ENCODE peak calls at places on chromosomes 13 and 19, in ten cellular contexts. One of them, this sample, is unnamed.

GRCh38 chr13:39313721-39314120 is 275.5 kb downstream of the NHLRC3 start:
- DNase-seq in fibroblast of mammary gland: no peak
- DNase-seq in PC-3: no peak
- DNase-seq in pancreas: no peak
- DNase-seq in right lobe of liver: no peak
- DNase-seq in AG10803: no peak
- DNase-seq in mesothelial cell of epicardium: no peak
- DNase-seq in heart left ventricle: no peak
- DNase-seq in Peyer's patch: no peak
- DNase-seq in MCF 10A: no peak
- DNase-seq in this sample: no peak

GRCh38 chr13:75363371-75363770 is 118.6 kb downstream of the TBC1D4 start:
- DNase-seq in fibroblast of mammary gland: no peak
- DNase-seq in PC-3: no peak
- DNase-seq in pancreas: no peak
- DNase-seq in right lobe of liver: no peak
- DNase-seq in AG10803: no peak
- DNase-seq in mesothelial cell of epicardium: no peak
- DNase-seq in heart left ventricle: no peak
- DNase-seq in Peyer's patch: no peak
- DNase-seq in MCF 10A: no peak
- DNase-seq in this sample: no peak

GRCh38 chr19:56946164-56946563 is 105.6 kb upstream of the PEG3 start:
- DNase-seq in fibroblast of mammary gland: no peak
- DNase-seq in PC-3: no peak
- DNase-seq in pancreas: no peak
- DNase-seq in right lobe of liver: no peak
- DNase-seq in AG10803: no peak
- DNase-seq in mesothelial cell of epicardium: no peak
- DNase-seq in heart left ventricle: no peak
- DNase-seq in Peyer's patch: no peak
- DNase-seq in MCF 10A: no peak
- DNase-seq in this sample: no peak

GRCh38 chr13:102877285-102877684 is 31.5 kb downstream of the ERCC5 start:
- DNase-seq in fibroblast of mammary gland: peak
- DNase-seq in PC-3: no peak
- DNase-seq in pancreas: no peak
- DNase-seq in right lobe of liver: no peak
- DNase-seq in AG10803: peak
- DNase-seq in mesothelial cell of epicardium: no peak
- DNase-seq in heart left ventricle: no peak
- DNase-seq in Peyer's patch: no peak
- DNase-seq in MCF 10A: no peak
- DNase-seq in this sample: no peak

GRCh38 chr19:48740705-48741030 is 258 bp upstream of the RASIP1 start:
- DNase-seq in fibroblast of mammary gland: no peak
- DNase-seq in PC-3: no peak
- DNase-seq in pancreas: no peak
- DNase-seq in right lobe of liver: no peak
- DNase-seq in AG10803: no peak
- DNase-seq in mesothelial cell of epicardium: no peak
- DNase-seq in heart left ventricle: no peak
- DNase-seq in Peyer's patch: no peak
- DNase-seq in MCF 10A: no peak
- DNase-seq in this sample: no peak

GRCh38 chr13:37348916-37349653 is 243.6 kb upstream of the CSNK1A1L start:
- DNase-seq in fibroblast of mammary gland: no peak
- DNase-seq in PC-3: no peak
- DNase-seq in pancreas: no peak
- DNase-seq in right lobe of liver: no peak
- DNase-seq in AG10803: no peak
- DNase-seq in mesothelial cell of epicardium: no peak
- DNase-seq in heart left ventricle: no peak
- DNase-seq in Peyer's patch: no peak
- DNase-seq in MCF 10A: no peak
- DNase-seq in this sample: no peak

GRCh38 chr19:41595258-41595889 is 19.4 kb downstream of the CEACAM21 start:
- DNase-seq in fibroblast of mammary gland: peak
- DNase-seq in PC-3: peak
- DNase-seq in pancreas: peak
- DNase-seq in right lobe of liver: peak
- DNase-seq in AG10803: peak
- DNase-seq in mesothelial cell of epicardium: no peak
- DNase-seq in heart left ventricle: no peak
- DNase-seq in Peyer's patch: peak
- DNase-seq in MCF 10A: peak
- DNase-seq in this sample: no peak

GRCh38 chr19:30106417-30107095 is 164.5 kb downstream of the URI1 start:
- DNase-seq in fibroblast of mammary gland: no peak
- DNase-seq in PC-3: no peak
- DNase-seq in pancreas: no peak
- DNase-seq in right lobe of liver: no peak
- DNase-seq in AG10803: no peak
- DNase-seq in mesothelial cell of epicardium: no peak
- DNase-seq in heart left ventricle: peak
- DNase-seq in Peyer's patch: no peak
- DNase-seq in MCF 10A: no peak
- DNase-seq in this sample: no peak

GRCh38 chr19:45469132-45469834 is 1.5 kb downstream of the FOSB start:
- DNase-seq in fibroblast of mammary gland: peak
- DNase-seq in PC-3: peak
- DNase-seq in pancreas: peak
- DNase-seq in right lobe of liver: peak
- DNase-seq in AG10803: peak
- DNase-seq in mesothelial cell of epicardium: peak
- DNase-seq in heart left ventricle: peak
- DNase-seq in Peyer's patch: peak
- DNase-seq in MCF 10A: peak
- DNase-seq in this sample: peak

GRCh38 chr19:45467456-45468158 is at the start of gene FOSB:
- DNase-seq in fibroblast of mammary gland: peak
- DNase-seq in PC-3: peak
- DNase-seq in pancreas: peak
- DNase-seq in right lobe of liver: peak
- DNase-seq in AG10803: peak
- DNase-seq in mesothelial cell of epicardium: peak
- DNase-seq in heart left ventricle: peak
- DNase-seq in Peyer's patch: peak
- DNase-seq in MCF 10A: peak
- DNase-seq in this sample: peak

GRCh38 chr19:45468803-45469131 is 971 bp downstream of the FOSB start:
- DNase-seq in fibroblast of mammary gland: peak
- DNase-seq in PC-3: no peak
- DNase-seq in pancreas: no peak
- DNase-seq in right lobe of liver: peak
- DNase-seq in AG10803: no peak
- DNase-seq in mesothelial cell of epicardium: no peak
- DNase-seq in heart left ventricle: no peak
- DNase-seq in Peyer's patch: peak
- DNase-seq in MCF 10A: no peak
- DNase-seq in this sample: no peak

GRCh38 chr19:45467115-45467455 is 711 bp upstream of the FOSB start:
- DNase-seq in fibroblast of mammary gland: no peak
- DNase-seq in PC-3: no peak
- DNase-seq in pancreas: no peak
- DNase-seq in right lobe of liver: no peak
- DNase-seq in AG10803: peak
- DNase-seq in mesothelial cell of epicardium: no peak
- DNase-seq in heart left ventricle: no peak
- DNase-seq in Peyer's patch: no peak
- DNase-seq in MCF 10A: peak
- DNase-seq in this sample: no peak

GRCh38 chr19:45468159-45468651 is 409 bp downstream of the FOSB start:
- DNase-seq in fibroblast of mammary gland: no peak
- DNase-seq in PC-3: no peak
- DNase-seq in pancreas: peak
- DNase-seq in right lobe of liver: no peak
- DNase-seq in AG10803: peak
- DNase-seq in mesothelial cell of epicardium: no peak
- DNase-seq in heart left ventricle: no peak
- DNase-seq in Peyer's patch: no peak
- DNase-seq in MCF 10A: peak
- DNase-seq in this sample: no peak
- TF ChIP-seq CTCF in fibroblast of mammary gland: peak
- TF ChIP-seq CTCF in PC-3: no peak
- TF ChIP-seq CTCF in pancreas: no peak
- TF ChIP-seq CTCF in right lobe of liver: no peak
- TF ChIP-seq CTCF in AG10803: peak
- TF ChIP-seq CTCF in mesothelial cell of epicardium: no peak
- TF ChIP-seq CTCF in heart left ventricle: peak
- TF ChIP-seq CTCF in Peyer's patch: peak
- TF ChIP-seq CTCF in MCF 10A: no peak
- TF ChIP-seq CTCF in this sample: no peak

GRCh38 chr13:24232474-24232873 is 72.0 kb downstream of the SPATA13 start:
- DNase-seq in fibroblast of mammary gland: no peak
- DNase-seq in PC-3: no peak
- DNase-seq in pancreas: no peak
- DNase-seq in right lobe of liver: no peak
- DNase-seq in AG10803: no peak
- DNase-seq in mesothelial cell of epicardium: no peak
- DNase-seq in heart left ventricle: no peak
- DNase-seq in Peyer's patch: no peak
- DNase-seq in MCF 10A: no peak
- DNase-seq in this sample: no peak
- TF ChIP-seq CTCF in fibroblast of mammary gland: no peak
- TF ChIP-seq CTCF in PC-3: no peak
- TF ChIP-seq CTCF in pancreas: no peak
- TF ChIP-seq CTCF in right lobe of liver: no peak
- TF ChIP-seq CTCF in AG10803: no peak
- TF ChIP-seq CTCF in mesothelial cell of epicardium: no peak
- TF ChIP-seq CTCF in heart left ventricle: no peak
- TF ChIP-seq CTCF in Peyer's patch: no peak
- TF ChIP-seq CTCF in MCF 10A: no peak
- TF ChIP-seq CTCF in this sample: no peak

GRCh38 chr19:18519962-18520847 is 1.7 kb downstream of the ELL start:
- DNase-seq in fibroblast of mammary gland: peak
- DNase-seq in PC-3: peak
- DNase-seq in pancreas: peak
- DNase-seq in right lobe of liver: peak
- DNase-seq in AG10803: peak
- DNase-seq in mesothelial cell of epicardium: no peak
- DNase-seq in heart left ventricle: no peak
- DNase-seq in Peyer's patch: peak
- DNase-seq in MCF 10A: peak
- DNase-seq in this sample: no peak

GRCh38 chr19:18520848-18521691 is 800 bp downstream of the ELL start:
- DNase-seq in fibroblast of mammary gland: no peak
- DNase-seq in PC-3: no peak
- DNase-seq in pancreas: peak
- DNase-seq in right lobe of liver: peak
- DNase-seq in AG10803: no peak
- DNase-seq in mesothelial cell of epicardium: no peak
- DNase-seq in heart left ventricle: no peak
- DNase-seq in Peyer's patch: peak
- DNase-seq in MCF 10A: peak
- DNase-seq in this sample: no peak

GRCh38 chr19:18523841-18524240 is 2.0 kb upstream of the ELL start:
- DNase-seq in fibroblast of mammary gland: no peak
- DNase-seq in PC-3: no peak
- DNase-seq in pancreas: no peak
- DNase-seq in right lobe of liver: no peak
- DNase-seq in AG10803: no peak
- DNase-seq in mesothelial cell of epicardium: no peak
- DNase-seq in heart left ventricle: no peak
- DNase-seq in Peyer's patch: no peak
- DNase-seq in MCF 10A: no peak
- DNase-seq in this sample: no peak

GRCh38 chr19:18521692-18522123 is at the start of gene ELL:
- DNase-seq in fibroblast of mammary gland: no peak
- DNase-seq in PC-3: no peak
- DNase-seq in pancreas: no peak
- DNase-seq in right lobe of liver: no peak
- DNase-seq in AG10803: no peak
- DNase-seq in mesothelial cell of epicardium: no peak
- DNase-seq in heart left ventricle: no peak
- DNase-seq in Peyer's patch: no peak
- DNase-seq in MCF 10A: no peak
- DNase-seq in this sample: no peak

DNA sequence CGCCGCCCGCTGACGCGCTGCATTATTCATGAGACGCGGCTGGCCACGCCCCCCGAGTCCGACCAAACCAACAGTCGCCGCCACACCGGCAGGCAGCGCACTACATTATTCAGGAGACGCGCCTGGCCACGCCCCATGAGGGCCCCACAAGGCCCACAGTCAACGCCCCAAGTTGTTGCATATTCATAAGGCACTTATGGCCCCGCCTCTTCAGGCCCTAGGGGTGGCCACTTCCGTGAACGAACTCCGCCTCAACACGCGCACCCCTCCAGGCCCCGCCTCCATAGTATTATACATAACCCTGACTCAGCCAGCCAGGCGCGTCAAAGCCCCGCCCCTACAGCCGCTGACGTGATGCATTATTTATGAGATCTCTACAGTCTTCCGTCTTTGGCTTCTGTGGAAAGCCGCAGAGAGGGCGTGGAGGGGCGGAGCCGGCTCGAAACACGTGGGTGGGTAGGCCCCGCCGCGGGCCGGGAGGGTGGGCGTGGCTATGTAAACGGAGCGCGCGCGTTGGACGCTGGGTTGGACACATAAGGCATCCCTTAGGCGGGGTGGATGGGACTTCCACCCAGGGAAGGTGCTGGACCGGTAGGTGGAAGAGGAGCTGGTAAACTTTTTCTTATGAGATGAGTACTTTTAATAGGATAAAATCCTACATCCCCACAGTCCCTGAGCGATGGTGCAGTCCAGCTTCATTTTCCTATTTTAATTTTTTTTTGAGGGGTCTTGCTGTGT is 423 bp upstream of the ELL start:
- DNase-seq in fibroblast of mammary gland: peak
- DNase-seq in PC-3: peak
- DNase-seq in pancreas: peak
- DNase-seq in right lobe of liver: peak
- DNase-seq in AG10803: peak
- DNase-seq in mesothelial cell of epicardium: peak
- DNase-seq in heart left ventricle: peak
- DNase-seq in Peyer's patch: peak
- DNase-seq in MCF 10A: peak
- DNase-seq in this sample: peak
- TF ChIP-seq CTCF in fibroblast of mammary gland: no peak
- TF ChIP-seq CTCF in PC-3: no peak
- TF ChIP-seq CTCF in pancreas: no peak
- TF ChIP-seq CTCF in right lobe of liver: peak
- TF ChIP-seq CTCF in AG10803: peak
- TF ChIP-seq CTCF in mesothelial cell of epicardium: no peak
- TF ChIP-seq CTCF in heart left ventricle: peak
- TF ChIP-seq CTCF in Peyer's patch: peak
- TF ChIP-seq CTCF in MCF 10A: no peak
- TF ChIP-seq CTCF in this sample: no peak

GRCh38 chr13:74132152-74132767 is 1.9 kb downstream of the KLF12 start:
- DNase-seq in fibroblast of mammary gland: no peak
- DNase-seq in PC-3: peak
- DNase-seq in pancreas: no peak
- DNase-seq in right lobe of liver: no peak
- DNase-seq in AG10803: no peak
- DNase-seq in mesothelial cell of epicardium: no peak
- DNase-seq in heart left ventricle: no peak
- DNase-seq in Peyer's patch: peak
- DNase-seq in MCF 10A: peak
- DNase-seq in this sample: no peak

GRCh38 chr13:74133657-74134201 is 475 bp downstream of the KLF12 start:
- DNase-seq in fibroblast of mammary gland: peak
- DNase-seq in PC-3: peak
- DNase-seq in pancreas: peak
- DNase-seq in right lobe of liver: peak
- DNase-seq in AG10803: peak
- DNase-seq in mesothelial cell of epicardium: peak
- DNase-seq in heart left ventricle: peak
- DNase-seq in Peyer's patch: peak
- DNase-seq in MCF 10A: peak
- DNase-seq in this sample: peak

GRCh38 chr13:74134226-74134776 is at the start of gene KLF12:
- DNase-seq in fibroblast of mammary gland: peak
- DNase-seq in PC-3: peak
- DNase-seq in pancreas: peak
- DNase-seq in right lobe of liver: peak
- DNase-seq in AG10803: peak
- DNase-seq in mesothelial cell of epicardium: peak
- DNase-seq in heart left ventricle: peak
- DNase-seq in Peyer's patch: peak
- DNase-seq in MCF 10A: peak
- DNase-seq in this sample: peak

GRCh38 chr13:74131206-74131605 is 3.0 kb downstream of the KLF12 start:
- DNase-seq in fibroblast of mammary gland: no peak
- DNase-seq in PC-3: no peak
- DNase-seq in pancreas: no peak
- DNase-seq in right lobe of liver: no peak
- DNase-seq in AG10803: no peak
- DNase-seq in mesothelial cell of epicardium: no peak
- DNase-seq in heart left ventricle: no peak
- DNase-seq in Peyer's patch: no peak
- DNase-seq in MCF 10A: no peak
- DNase-seq in this sample: no peak

GRCh38 chr13:74132768-74133656 is 1.2 kb downstream of the KLF12 start:
- DNase-seq in fibroblast of mammary gland: no peak
- DNase-seq in PC-3: no peak
- DNase-seq in pancreas: no peak
- DNase-seq in right lobe of liver: peak
- DNase-seq in AG10803: peak
- DNase-seq in mesothelial cell of epicardium: no peak
- DNase-seq in heart left ventricle: no peak
- DNase-seq in Peyer's patch: peak
- DNase-seq in MCF 10A: peak
- DNase-seq in this sample: no peak
- TF ChIP-seq CTCF in fibroblast of mammary gland: no peak
- TF ChIP-seq CTCF in PC-3: no peak
- TF ChIP-seq CTCF in pancreas: no peak
- TF ChIP-seq CTCF in right lobe of liver: no peak
- TF ChIP-seq CTCF in AG10803: no peak
- TF ChIP-seq CTCF in mesothelial cell of epicardium: no peak
- TF ChIP-seq CTCF in heart left ventricle: no peak
- TF ChIP-seq CTCF in Peyer's patch: no peak
- TF ChIP-seq CTCF in MCF 10A: no peak
- TF ChIP-seq CTCF in this sample: no peak